ENCODE peak calls at places on chromosomes 5 and 9, in ten cellular contexts. D is neural progenitor cell, A is coronary artery, O is choroid plexus epithelial cell, Y is neural crest cell, Z is GM13976, U is OCI-LY7, T is ascending aorta, B is brain microvascular endothelial cell, W is left ventricle myocardium inferior. M is an unnamed sample.

GRCh38 chr5:108193021-108193795 is 188.7 kb downstream of the FBXL17 start:
- DNase-seq in D (no peak), A (no peak), O (peak), Y (no peak), Z (no peak), U (no peak), T (no peak), B (peak), W (no peak), M (no peak)

GRCh38 chr9:105150991-105151685 is 93.3 kb upstream of the SLC44A1 start:
- DNase-seq in D (no peak), A (no peak), O (peak), Y (no peak), Z (peak), U (no peak), T (no peak), B (peak), W (no peak), M (no peak)

GRCh38 chr9:19420877-19421276 is 12.1 kb downstream of the ACER2 start:
- DNase-seq in D (no peak), A (no peak), O (no peak), Y (no peak), Z (no peak), U (no peak), T (no peak), B (no peak), W (no peak), M (no peak)

GRCh38 chr5:677131-678101 is 15.7 kb downstream of the TPPP start:
- DNase-seq in D (no peak), A (peak), O (no peak), Y (no peak), Z (no peak), U (no peak), T (peak), B (no peak), W (peak), M (no peak)

GRCh38 chr5:142182840-142183239 is 74.3 kb downstream of the NDFIP1 start:
- DNase-seq in D (no peak), A (no peak), O (no peak), Y (no peak), Z (no peak), U (no peak), T (no peak), B (no peak), W (no peak), M (no peak)

GRCh38 chr9:83933804-83934203 is 12.6 kb upstream of the KIF27 start:
- DNase-seq in D (no peak), A (no peak), O (peak), Y (no peak), Z (no peak), U (no peak), T (no peak), B (no peak), W (no peak), M (no peak)

GRCh38 chr9:126509718-126510117 is 104.0 kb upstream of the LMX1B start:
- DNase-seq in D (no peak), A (no peak), O (no peak), Y (no peak), Z (no peak), U (no peak), T (no peak), B (no peak), W (peak), M (no peak)

GRCh38 chr9:113488490-113488889 is 25.0 kb downstream of the RGS3 start:
- DNase-seq in D (no peak), A (peak), O (no peak), Y (no peak), Z (no peak), U (no peak), T (peak), B (no peak), W (peak), M (peak)

GRCh38 chr5:175202461-175203065 is 241.4 kb downstream of the DRD1 start:
- DNase-seq in D (no peak), A (no peak), O (no peak), Y (no peak), Z (no peak), U (no peak), T (no peak), B (no peak), W (no peak), M (no peak)

GRCh38 chr5:59206132-59206581 is 623.3 kb downstream of the RAB3C start:
- DNase-seq in D (no peak), A (no peak), O (peak), Y (no peak), Z (no peak), U (no peak), T (no peak), B (peak), W (no peak), M (no peak)

GRCh38 chr9:72407047-72407446 is 42.0 kb upstream of the ZFAND5 start:
- DNase-seq in D (no peak), A (no peak), O (no peak), Y (no peak), Z (no peak), U (no peak), T (no peak), B (no peak), W (no peak), M (no peak)

GRCh38 chr9:105425817-105426433 is 21.9 kb upstream of the FSD1L start:
- DNase-seq in D (no peak), A (no peak), O (peak), Y (no peak), Z (peak), U (peak), T (no peak), B (no peak), W (no peak), M (no peak)

GRCh38 chr5:3595102-3595961 is at the start of gene IRX1:
- DNase-seq in D (peak), A (peak), O (no peak), Y (no peak), Z (no peak), U (no peak), T (no peak), B (no peak), W (no peak), M (no peak)

GRCh38 chr9:91741529-91741928 is 208.5 kb downstream of the ROR2 start:
- DNase-seq in D (no peak), A (no peak), O (peak), Y (no peak), Z (no peak), U (no peak), T (no peak), B (peak), W (no peak), M (no peak)

GRCh38 chr9:21810388-21810787 is 8.0 kb downstream of the MTAP start:
- DNase-seq in D (no peak), A (no peak), O (peak), Y (no peak), Z (no peak), U (no peak), T (no peak), B (no peak), W (no peak), M (no peak)

GRCh38 chr5:143030349-143030748 is 260.2 kb downstream of the ARHGAP26 start:
- DNase-seq in D (no peak), A (no peak), O (no peak), Y (no peak), Z (no peak), U (peak), T (no peak), B (no peak), W (no peak), M (no peak)

GRCh38 chr9:19186240-19186639 is 44.3 kb upstream of the DENND4C start:
- DNase-seq in D (no peak), A (no peak), O (no peak), Y (no peak), Z (no peak), U (no peak), T (no peak), B (no peak), W (no peak), M (no peak)

GRCh38 chr9:109590945-109591344 is 92.8 kb upstream of the PTPN3 start:
- DNase-seq in D (no peak), A (no peak), O (no peak), Y (no peak), Z (no peak), U (no peak), T (peak), B (no peak), W (peak), M (no peak)

GRCh38 chr5:37703841-37704241 is 136.0 kb downstream of the GDNF start:
- DNase-seq in D (no peak), A (no peak), O (no peak), Y (no peak), Z (no peak), U (no peak), T (no peak), B (no peak), W (no peak), M (no peak)

GRCh38 chr5:58491216-58491892 is at the start of gene GAPT:
- DNase-seq in D (no peak), A (no peak), O (no peak), Y (no peak), Z (peak), U (peak), T (no peak), B (no peak), W (no peak), M (no peak)

GRCh38 chr5:11452854-11453253 is 451.4 kb downstream of the CTNND2 start:
- DNase-seq in D (no peak), A (no peak), O (no peak), Y (no peak), Z (no peak), U (no peak), T (no peak), B (no peak), W (no peak), M (no peak)

GRCh38 chr9:36486454-36486932 is 86.2 kb upstream of the MELK start:
- DNase-seq in D (peak), A (no peak), O (no peak), Y (peak), Z (peak), U (no peak), T (no peak), B (no peak), W (no peak), M (peak)

GRCh38 chr5:54679686-54680085 is 162.1 kb downstream of the SNX18 start:
- DNase-seq in D (no peak), A (no peak), O (no peak), Y (no peak), Z (no peak), U (no peak), T (no peak), B (no peak), W (no peak), M (no peak)
- TF ChIP-seq CTCF in D (no peak), A (no peak), O (no peak), Y (no peak), Z (no peak), U (no peak), T (no peak), B (no peak), W (no peak), M (no peak)

GRCh38 chr5:101721543-101721942 is 574.5 kb downstream of the SLCO4C1 start:
- DNase-seq in D (no peak), A (no peak), O (no peak), Y (no peak), Z (no peak), U (no peak), T (no peak), B (no peak), W (no peak), M (no peak)

GRCh38 chr5:101716941-101717340 is 579.1 kb downstream of the SLCO4C1 start:
- DNase-seq in D (no peak), A (no peak), O (no peak), Y (no peak), Z (no peak), U (no peak), T (no peak), B (no peak), W (no peak), M (no peak)

GRCh38 chr5:101717729-101718128 is 578.4 kb downstream of the SLCO4C1 start:
- DNase-seq in D (no peak), A (no peak), O (no peak), Y (no peak), Z (no peak), U (no peak), T (no peak), B (no peak), W (no peak), M (no peak)

GRCh38 chr5:101720033-101720432 is 576.1 kb downstream of the SLCO4C1 start:
- DNase-seq in D (no peak), A (no peak), O (no peak), Y (no peak), Z (no peak), U (no peak), T (no peak), B (no peak), W (no peak), M (no peak)
- TF ChIP-seq CTCF in D (no peak), A (no peak), O (no peak), Y (no peak), Z (no peak), U (no peak), T (no peak), B (no peak), W (no peak), M (no peak)

GRCh38 chr5:172809774-172810173 is 24.3 kb upstream of the ERGIC1 start:
- DNase-seq in D (no peak), A (no peak), O (no peak), Y (no peak), Z (no peak), U (no peak), T (no peak), B (no peak), W (no peak), M (no peak)

GRCh38 chr5:172805736-172806255 is 28.3 kb upstream of the ERGIC1 start:
- DNase-seq in D (no peak), A (no peak), O (no peak), Y (no peak), Z (no peak), U (no peak), T (peak), B (no peak), W (peak), M (no peak)

GRCh38 chr5:172807766-172808311 is 26.2 kb upstream of the ERGIC1 start:
- DNase-seq in D (no peak), A (no peak), O (no peak), Y (no peak), Z (no peak), U (no peak), T (peak), B (no peak), W (no peak), M (no peak)

GRCh38 chr5:172805018-172805683 is 28.9 kb upstream of the ERGIC1 start:
- DNase-seq in D (no peak), A (no peak), O (no peak), Y (no peak), Z (no peak), U (no peak), T (peak), B (no peak), W (no peak), M (no peak)

GRCh38 chr5:172806897-172807672 is 27.0 kb upstream of the ERGIC1 start:
- DNase-seq in D (peak), A (no peak), O (peak), Y (peak), Z (peak), U (peak), T (peak), B (peak), W (peak), M (peak)
- TF ChIP-seq CTCF in D (no peak), A (no peak), O (no peak), Y (no peak), Z (no peak), U (no peak), T (no peak), B (no peak), W (no peak), M (no peak)

GRCh38 chr9:96651626-96652025 is 3.5 kb downstream of the PRXL2C start:
- DNase-seq in D (no peak), A (no peak), O (peak), Y (no peak), Z (peak), U (peak), T (no peak), B (no peak), W (no peak), M (no peak)

GRCh38 chr9:96655198-96655851 is at the start of gene PRXL2C:
- DNase-seq in D (no peak), A (peak), O (peak), Y (no peak), Z (peak), U (no peak), T (peak), B (peak), W (peak), M (peak)

GRCh38 chr9:96649620-96650323 is 5.3 kb downstream of the PRXL2C start:
- DNase-seq in D (no peak), A (no peak), O (no peak), Y (no peak), Z (no peak), U (no peak), T (no peak), B (no peak), W (no peak), M (no peak)

DNA sequence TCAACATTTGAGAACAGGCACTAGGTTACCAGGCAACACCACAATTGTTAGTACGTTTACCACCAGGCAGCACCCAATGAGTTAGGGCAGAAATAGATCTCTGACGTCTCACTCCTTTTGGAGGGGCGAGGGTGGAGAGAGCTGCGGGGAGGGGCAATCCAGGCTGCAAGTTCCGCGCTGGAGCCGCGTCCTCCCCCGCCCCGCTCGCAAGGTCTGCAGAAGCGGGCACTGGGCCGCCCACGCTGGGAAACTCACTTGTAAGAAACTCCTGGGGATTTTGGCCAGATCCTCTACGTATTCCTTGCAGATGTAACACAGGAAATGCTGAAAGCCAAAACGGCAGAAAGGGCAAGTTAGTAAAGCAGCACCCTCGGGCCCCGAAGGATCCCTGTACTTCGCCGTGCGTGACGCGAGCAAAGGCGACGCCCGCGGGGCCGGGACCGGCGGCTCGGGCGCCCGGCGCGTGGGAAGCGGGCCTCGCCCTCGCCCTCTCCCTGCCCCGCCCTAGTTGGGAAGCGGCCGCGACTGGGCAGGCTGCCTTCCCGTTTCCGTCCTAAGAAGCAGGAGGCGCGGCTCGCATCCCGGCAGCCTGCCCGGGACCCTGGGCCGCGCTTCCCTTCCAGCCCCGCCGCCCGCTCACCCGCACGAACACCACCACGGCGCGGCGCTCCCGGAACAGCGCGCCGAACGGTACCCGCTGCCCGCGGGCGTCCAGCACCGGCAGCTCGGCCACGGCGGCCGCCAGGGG is 493 bp downstream of the PRXL2C start:
- DNase-seq in D (peak), A (peak), O (peak), Y (peak), Z (peak), U (no peak), T (peak), B (peak), W (peak), M (peak)
- TF ChIP-seq CTCF in D (peak), A (no peak), O (peak), Y (peak), Z (no peak), U (no peak), T (no peak), B (no peak), W (peak), M (no peak)

DNA sequence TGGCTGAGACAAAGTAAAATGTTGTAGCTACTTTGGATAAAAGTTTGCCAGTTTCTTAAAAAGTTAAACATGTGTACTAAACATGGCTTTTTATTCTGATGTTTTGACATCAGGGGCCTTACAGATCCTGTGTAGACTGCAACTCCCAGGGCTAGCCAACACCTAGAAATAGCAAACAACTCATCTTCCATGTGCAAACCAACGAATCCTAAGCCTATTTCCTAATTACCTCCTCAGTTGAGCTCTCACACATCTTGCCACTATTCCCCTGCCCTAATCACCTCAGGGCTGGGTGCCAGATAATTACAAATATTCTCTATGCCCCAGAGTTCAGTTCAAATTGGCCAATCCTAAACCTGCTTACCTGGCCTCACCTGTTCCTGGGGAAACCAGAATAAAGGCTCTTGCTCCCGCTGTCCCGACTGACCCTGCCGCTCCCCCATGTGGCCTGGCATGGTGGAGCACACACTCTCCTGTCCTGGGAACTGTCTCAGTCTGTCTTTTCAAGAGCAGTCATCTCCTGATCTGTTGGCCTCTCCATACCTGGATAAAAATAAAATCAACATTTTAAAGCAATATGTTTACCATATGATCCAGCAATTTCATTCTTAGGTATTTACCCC is 37.1 kb upstream of the FAM169A start:
- DNase-seq in D (peak), A (no peak), O (peak), Y (peak), Z (peak), U (no peak), T (no peak), B (no peak), W (no peak), M (no peak)
- TF ChIP-seq CTCF in D (peak), A (no peak), O (peak), Y (peak), Z (no peak), U (peak), T (no peak), B (peak), W (peak), M (no peak)

GRCh38 chr5:71807909-71808308 is 88.8 kb downstream of the CARTPT start:
- DNase-seq in D (no peak), A (no peak), O (no peak), Y (no peak), Z (no peak), U (no peak), T (no peak), B (no peak), W (no peak), M (no peak)
- TF ChIP-seq CTCF in D (no peak), A (no peak), O (no peak), Y (no peak), Z (no peak), U (no peak), T (no peak), B (no peak), W (no peak), M (no peak)

GRCh38 chr9:86434039-86434726 is 80.0 kb upstream of the TUT7 start:
- DNase-seq in D (peak), A (no peak), O (peak), Y (no peak), Z (peak), U (peak), T (no peak), B (peak), W (no peak), M (no peak)
- TF ChIP-seq CTCF in D (peak), A (no peak), O (peak), Y (peak), Z (peak), U (peak), T (peak), B (peak), W (peak), M (no peak)

GRCh38 chr5:123808841-123809240 is 296.9 kb downstream of the CSNK1G3 start:
- DNase-seq in D (no peak), A (no peak), O (no peak), Y (no peak), Z (no peak), U (no peak), T (no peak), B (no peak), W (no peak), M (no peak)

GRCh38 chr5:123811771-123812170 is 299.8 kb downstream of the CSNK1G3 start:
- DNase-seq in D (no peak), A (no peak), O (no peak), Y (no peak), Z (no peak), U (no peak), T (no peak), B (no peak), W (no peak), M (no peak)

GRCh38 chr5:123810253-123810652 is 298.3 kb downstream of the CSNK1G3 start:
- DNase-seq in D (no peak), A (no peak), O (peak), Y (peak), Z (no peak), U (no peak), T (no peak), B (no peak), W (peak), M (no peak)

GRCh38 chr5:123810911-123811310 is 298.9 kb downstream of the CSNK1G3 start:
- DNase-seq in D (peak), A (no peak), O (no peak), Y (no peak), Z (no peak), U (no peak), T (no peak), B (no peak), W (no peak), M (no peak)

GRCh38 chr5:123809594-123810172 is 297.7 kb downstream of the CSNK1G3 start:
- DNase-seq in D (no peak), A (no peak), O (no peak), Y (no peak), Z (no peak), U (peak), T (no peak), B (no peak), W (no peak), M (no peak)
- TF ChIP-seq CTCF in D (no peak), A (no peak), O (no peak), Y (no peak), Z (no peak), U (no peak), T (no peak), B (no peak), W (no peak), M (no peak)

DNA sequence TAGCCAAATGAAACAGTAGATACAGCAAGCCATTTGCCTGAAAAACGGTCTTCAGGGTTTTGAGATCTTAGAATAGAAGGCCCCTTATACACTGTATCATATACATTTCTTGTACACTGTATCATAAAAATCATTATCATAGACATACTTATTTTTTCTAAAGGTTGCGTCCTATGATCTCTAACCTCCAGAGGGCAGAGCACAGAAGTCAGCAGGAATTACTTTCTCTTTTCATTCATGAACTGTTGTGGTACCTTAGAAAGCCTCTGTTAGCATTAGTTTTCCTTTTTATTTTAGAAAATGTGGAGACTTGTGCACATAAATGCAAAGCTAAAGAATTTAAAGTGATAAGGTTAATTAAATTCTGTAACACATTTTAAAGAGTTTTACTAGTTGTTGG is 115.4 kb downstream of the OXCT1 start:
- DNase-seq in D (no peak), A (no peak), O (no peak), Y (no peak), Z (no peak), U (peak), T (no peak), B (no peak), W (no peak), M (no peak)
- TF ChIP-seq CTCF in D (peak), A (no peak), O (no peak), Y (peak), Z (no peak), U (peak), T (no peak), B (no peak), W (peak), M (no peak)